ENCODE peak calls at places on chromosomes 3 and 15, in ten cellular contexts. C, P, G, U, K, H, A, O, Z and J are unnamed samples.

GRCh38 chr3:18369561-18370185 is 55.5 kb downstream of the SATB1 start:
- DNase-seq in C (no peak), P (no peak), G (no peak), U (no peak), K (no peak), H (peak; percentile 67), A (no peak), O (no peak), Z (no peak), J (no peak)

GRCh38 chr3:121870710-121871109 is 23.5 kb upstream of the SLC15A2 start:
- DNase-seq in C (no peak), P (no peak), G (no peak), U (no peak), K (no peak), H (no peak), A (no peak), O (no peak), Z (no peak), J (peak; percentile 7)

GRCh38 chr3:170320471-170321121 is 36.9 kb upstream of the SKIL start:
- DNase-seq in C (no peak), P (no peak), G (peak; percentile 82), U (no peak), K (no peak), H (no peak), A (no peak), O (no peak), Z (no peak), J (no peak)

GRCh38 chr3:99931059-99931458 is 113.4 kb downstream of the CMSS1 start:
- DNase-seq in C (no peak), P (no peak), G (no peak), U (peak; percentile 63), K (no peak), H (no peak), A (no peak), O (no peak), Z (no peak), J (no peak)

GRCh38 chr3:20100106-20100605 is 59.9 kb downstream of the KAT2B start:
- DNase-seq in C (no peak), P (no peak), G (no peak), U (no peak), K (no peak), H (no peak), A (no peak), O (no peak), Z (no peak), J (no peak)

GRCh38 chr3:143480306-143480852 is 360.8 kb downstream of the CHST2 start:
- DNase-seq in C (no peak), P (no peak), G (peak; percentile 55), U (no peak), K (no peak), H (no peak), A (no peak), O (no peak), Z (no peak), J (no peak)

GRCh38 chr15:78007211-78007956 is 70.1 kb downstream of the TBC1D2B start:
- DNase-seq in C (no peak), P (no peak), G (no peak), U (no peak), K (no peak), H (no peak), A (no peak), O (no peak), Z (no peak), J (no peak)

GRCh38 chr3:33717616-33717865 is 513 bp downstream of the CLASP2 start:
- DNase-seq in C (peak; percentile 73), P (peak; percentile 61), G (no peak), U (no peak), K (peak; percentile 49), H (peak; percentile 80), A (no peak), O (peak; percentile 82), Z (no peak), J (peak; percentile 76)

GRCh38 chr3:119580148-119580760 is 962 bp downstream of the ADPRH start:
- DNase-seq in C (no peak), P (peak; percentile 15), G (no peak), U (no peak), K (no peak), H (peak; percentile 22), A (no peak), O (no peak), Z (no peak), J (peak; percentile 71)

GRCh38 chr3:148203263-148204010 is 494.3 kb upstream of the AGTR1 start:
- DNase-seq in C (no peak), P (no peak), G (no peak), U (no peak), K (no peak), H (peak; percentile 3), A (no peak), O (no peak), Z (no peak), J (no peak)

GRCh38 chr15:81937189-81937588 is 108.6 kb downstream of the MEX3B start:
- DNase-seq in C (no peak), P (no peak), G (no peak), U (no peak), K (no peak), H (no peak), A (no peak), O (no peak), Z (no peak), J (no peak)

DNA sequence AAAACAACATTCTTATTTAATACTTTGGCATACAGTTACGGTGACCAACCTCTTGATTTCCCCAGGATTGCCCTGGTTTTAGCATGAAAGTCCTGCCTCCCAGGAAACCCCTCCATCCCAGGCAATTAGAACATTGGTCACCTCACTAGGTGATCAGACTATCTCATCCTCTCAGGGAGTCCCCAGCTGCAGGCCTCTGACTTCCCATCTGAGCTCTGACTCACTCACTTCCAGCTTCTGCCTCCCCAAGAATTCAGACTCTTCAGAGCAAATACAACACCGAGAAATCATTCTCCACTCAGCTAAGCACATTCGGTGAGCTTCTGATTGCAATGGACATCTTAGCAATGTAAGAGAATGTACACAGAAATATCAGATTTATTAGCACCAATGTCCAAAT is 92.4 kb upstream of the HES1 start:
- DNase-seq in C (no peak), P (no peak), G (peak; percentile 77), U (no peak), K (no peak), H (no peak), A (no peak), O (peak; percentile 44), Z (no peak), J (no peak)
- TF ChIP-seq MAX in C (no peak), P (no peak), G (no peak), U (no peak), K (no peak), H (no peak), A (no peak), O (no peak), Z (no peak), J (no peak)

DNA sequence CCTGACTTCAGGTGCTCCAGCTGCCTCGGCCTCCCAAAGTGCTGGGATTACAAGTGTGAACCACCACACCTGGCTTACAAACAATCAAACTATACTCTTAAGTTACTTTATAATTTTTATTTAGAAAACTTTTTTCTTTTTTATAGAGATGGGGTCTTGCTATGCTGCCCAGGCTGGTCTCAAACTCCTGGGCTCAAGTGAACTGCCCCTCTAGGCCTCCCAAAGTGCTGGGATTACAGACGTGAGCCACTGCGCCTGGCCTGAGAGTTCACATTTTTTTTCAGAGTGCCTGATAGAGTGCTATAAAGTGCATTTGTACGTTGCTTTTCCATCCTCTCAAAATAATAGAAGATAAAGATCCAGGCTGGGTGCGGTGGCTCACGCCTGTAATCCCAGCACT is 102.0 kb upstream of the TBL1XR1 start:
- DNase-seq in C (no peak), P (no peak), G (no peak), U (no peak), K (no peak), H (no peak), A (no peak), O (no peak), Z (no peak), J (no peak)
- TF ChIP-seq MAX in C (no peak), P (no peak), G (no peak), U (no peak), K (no peak), H (no peak), A (no peak), O (no peak), Z (no peak), J (no peak)

GRCh38 chr3:129312671-129313414 is 34.2 kb downstream of the HMCES start:
- DNase-seq in C (no peak), P (no peak), G (no peak), U (no peak), K (no peak), H (no peak), A (no peak), O (peak; percentile 25), Z (no peak), J (peak; percentile 21)

GRCh38 chr3:129314757-129315385 is 36.2 kb downstream of the HMCES start:
- DNase-seq in C (peak; percentile 90), P (peak; percentile 73), G (peak; percentile 85), U (peak; percentile 92), K (peak; percentile 51), H (peak; percentile 96), A (no peak), O (peak; percentile 86), Z (peak; percentile 57), J (peak; percentile 89)

GRCh38 chr3:129312021-129312639 is 33.5 kb downstream of the HMCES start:
- DNase-seq in C (no peak), P (no peak), G (no peak), U (no peak), K (no peak), H (no peak), A (no peak), O (no peak), Z (no peak), J (peak; percentile 14)

GRCh38 chr3:129313983-129314756 is 35.5 kb downstream of the HMCES start:
- DNase-seq in C (peak; percentile 45), P (no peak), G (no peak), U (peak; percentile 85), K (no peak), H (peak; percentile 34), A (no peak), O (no peak), Z (no peak), J (peak; percentile 24)

DNA sequence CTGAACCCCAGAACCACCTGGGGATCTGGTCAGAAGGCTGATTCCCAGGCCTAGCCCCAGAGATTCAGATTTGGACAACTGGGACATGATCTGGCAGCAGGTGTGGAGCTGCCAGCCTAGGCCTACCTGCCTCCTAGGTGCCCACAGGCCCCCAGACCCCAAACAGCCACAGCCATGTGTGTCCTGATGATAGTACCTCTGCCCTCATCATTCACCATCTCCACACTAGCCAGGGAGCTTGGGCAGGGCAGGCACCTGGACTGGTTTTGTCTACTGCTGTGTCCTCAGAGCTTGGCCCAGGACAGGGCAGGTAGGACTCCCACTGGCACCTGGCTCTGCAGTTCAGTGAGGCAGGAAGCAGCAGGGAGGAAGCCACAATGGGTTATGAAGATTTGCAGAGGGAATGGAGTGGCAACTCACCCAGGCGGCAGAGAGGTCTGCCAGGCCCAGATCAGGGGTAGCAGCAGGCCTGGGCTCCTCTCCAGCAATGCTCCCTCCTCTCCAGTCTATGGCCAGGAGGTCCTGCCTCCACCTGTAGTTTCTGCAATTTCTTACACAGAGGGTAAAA is 34.8 kb downstream of the HMCES start:
- DNase-seq in C (no peak), P (no peak), G (no peak), U (no peak), K (no peak), H (no peak), A (no peak), O (no peak), Z (no peak), J (no peak)
- TF ChIP-seq MAX in C (no peak), P (no peak), G (no peak), U (no peak), K (no peak), H (no peak), A (no peak), O (no peak), Z (no peak), J (no peak)

GRCh38 chr3:75176886-75177285 is 487.2 kb upstream of the FRG2C start:
- DNase-seq in C (no peak), P (no peak), G (no peak), U (no peak), K (no peak), H (no peak), A (no peak), O (no peak), Z (no peak), J (no peak)

GRCh38 chr3:75171632-75172230 is 492.4 kb upstream of the FRG2C start:
- DNase-seq in C (no peak), P (no peak), G (no peak), U (no peak), K (no peak), H (no peak), A (no peak), O (no peak), Z (no peak), J (peak; percentile 15)
- TF ChIP-seq MAX in C (no peak), P (no peak), G (no peak), U (no peak), K (no peak), H (no peak), A (no peak), O (no peak), Z (no peak), J (no peak)